ENCODE peak calls at places on chromosome 13, in five cellular contexts. One of them, this sample, is unnamed.

GRCh38 chr13:65472336-65472735 is 1757.8 kb downstream of the PCDH9 start:
- DNase-seq in AG20443: no peak
- DNase-seq in thoracic aorta: no peak
- DNase-seq in omental fat pad: no peak
- DNase-seq in stimulated activated CD4-positive, alpha-beta T cell treated with anti-CD3 and anti-CD28 coated beads, Interleukin-4, amount 100 ng/mL, for 1 hour: no peak
- DNase-seq in this sample: no peak

GRCh38 chr13:51781246-51782022 is 22.5 kb downstream of the DHRS12 start:
- DNase-seq in omental fat pad: no peak
- DNase-seq in stimulated activated CD4-positive, alpha-beta T cell treated with anti-CD3 and anti-CD28 coated beads, Interleukin-4, amount 100 ng/mL, for 1 hour: no peak
- DNase-seq in AG20443: peak
- DNase-seq in thoracic aorta: no peak
- DNase-seq in this sample: peak

GRCh38 chr13:112777637-112778406 is 88.0 kb downstream of the ATP11A start:
- DNase-seq in thoracic aorta: no peak
- DNase-seq in omental fat pad: no peak
- DNase-seq in stimulated activated CD4-positive, alpha-beta T cell treated with anti-CD3 and anti-CD28 coated beads, Interleukin-4, amount 100 ng/mL, for 1 hour: no peak
- DNase-seq in AG20443: no peak
- DNase-seq in this sample: no peak

GRCh38 chr13:27359203-27359821 is 65.1 kb upstream of the GTF3A start:
- DNase-seq in AG20443: peak
- DNase-seq in thoracic aorta: no peak
- DNase-seq in omental fat pad: no peak
- DNase-seq in stimulated activated CD4-positive, alpha-beta T cell treated with anti-CD3 and anti-CD28 coated beads, Interleukin-4, amount 100 ng/mL, for 1 hour: peak
- DNase-seq in this sample: peak

GRCh38 chr13:44969858-44970484 is 19.3 kb downstream of the NUFIP1 start:
- DNase-seq in AG20443: peak
- DNase-seq in omental fat pad: no peak
- DNase-seq in stimulated activated CD4-positive, alpha-beta T cell treated with anti-CD3 and anti-CD28 coated beads, Interleukin-4, amount 100 ng/mL, for 1 hour: no peak
- DNase-seq in thoracic aorta: no peak
- DNase-seq in this sample: peak

GRCh38 chr13:113917096-113917495 is 53.2 kb upstream of the GAS6 start:
- DNase-seq in omental fat pad: no peak
- DNase-seq in AG20443: no peak
- DNase-seq in stimulated activated CD4-positive, alpha-beta T cell treated with anti-CD3 and anti-CD28 coated beads, Interleukin-4, amount 100 ng/mL, for 1 hour: no peak
- DNase-seq in thoracic aorta: no peak
- DNase-seq in this sample: no peak

GRCh38 chr13:37414667-37415066 is 183.9 kb downstream of the POSTN start:
- DNase-seq in stimulated activated CD4-positive, alpha-beta T cell treated with anti-CD3 and anti-CD28 coated beads, Interleukin-4, amount 100 ng/mL, for 1 hour: no peak
- DNase-seq in omental fat pad: no peak
- DNase-seq in AG20443: no peak
- DNase-seq in thoracic aorta: no peak
- DNase-seq in this sample: no peak

GRCh38 chr13:75324413-75324940 is 157.5 kb downstream of the TBC1D4 start:
- DNase-seq in omental fat pad: no peak
- DNase-seq in AG20443: no peak
- DNase-seq in stimulated activated CD4-positive, alpha-beta T cell treated with anti-CD3 and anti-CD28 coated beads, Interleukin-4, amount 100 ng/mL, for 1 hour: no peak
- DNase-seq in thoracic aorta: no peak
- DNase-seq in this sample: no peak

GRCh38 chr13:30301827-30302226 is 5.5 kb downstream of the KATNAL1 start:
- DNase-seq in thoracic aorta: no peak
- DNase-seq in AG20443: no peak
- DNase-seq in stimulated activated CD4-positive, alpha-beta T cell treated with anti-CD3 and anti-CD28 coated beads, Interleukin-4, amount 100 ng/mL, for 1 hour: no peak
- DNase-seq in omental fat pad: no peak
- DNase-seq in this sample: no peak

GRCh38 chr13:21243045-21243842 is 66.8 kb downstream of the MRPL57 start:
- DNase-seq in stimulated activated CD4-positive, alpha-beta T cell treated with anti-CD3 and anti-CD28 coated beads, Interleukin-4, amount 100 ng/mL, for 1 hour: no peak
- DNase-seq in AG20443: no peak
- DNase-seq in omental fat pad: no peak
- DNase-seq in thoracic aorta: no peak
- DNase-seq in this sample: no peak

GRCh38 chr13:110713981-110714797 is 689 bp downstream of the ING1 start:
- DNase-seq in omental fat pad: no peak
- DNase-seq in AG20443: no peak
- DNase-seq in thoracic aorta: no peak
- DNase-seq in stimulated activated CD4-positive, alpha-beta T cell treated with anti-CD3 and anti-CD28 coated beads, Interleukin-4, amount 100 ng/mL, for 1 hour: peak
- DNase-seq in this sample: no peak

GRCh38 chr13:26497991-26498423 is 59.5 kb upstream of the WASF3 start:
- DNase-seq in omental fat pad: no peak
- DNase-seq in AG20443: peak
- DNase-seq in thoracic aorta: no peak
- DNase-seq in stimulated activated CD4-positive, alpha-beta T cell treated with anti-CD3 and anti-CD28 coated beads, Interleukin-4, amount 100 ng/mL, for 1 hour: no peak
- DNase-seq in this sample: no peak